ENCODE peak calls at places on chromosomes 1 and 21, in six cellular contexts. Q is NCI-H774; X is transverse colon; K is progenitor cell of endocrine pancreas; M is activated CD8-positive, alpha-beta T cell treated with anti-CD3 and anti-CD28 coated beads for 36 hours; W is HEK293T. I is an unnamed sample.

GRCh38 chr1:19484793-19485361 is 462 bp downstream of the CAPZB start:
- DNase-seq in Q (no peak), X (no peak), K (peak; percentile 30), M (peak; percentile 36), W (peak; percentile 40), I (peak; percentile 66)

GRCh38 chr21:33115586-33116541 is 45.9 kb downstream of the OLIG1 start:
- DNase-seq in Q (no peak), X (no peak), K (no peak), M (no peak), W (no peak), I (no peak)

GRCh38 chr1:228471762-228472398 is 15.3 kb upstream of the RNF187 start:
- DNase-seq in Q (no peak), X (no peak), K (no peak), M (peak; percentile 45), W (peak; percentile 67), I (peak; percentile 51)

GRCh38 chr21:21921410-21922232 is 923.4 kb downstream of the NCAM2 start:
- DNase-seq in Q (peak; percentile 1), X (no peak), K (no peak), M (peak; percentile 1), W (peak; percentile 18), I (no peak)

GRCh38 chr1:38848069-38848468 is 11.5 kb downstream of the RRAGC start:
- DNase-seq in Q (no peak), X (no peak), K (no peak), M (no peak), W (no peak), I (no peak)

GRCh38 chr1:68285046-68285445 is 52.7 kb upstream of the WLS start:
- DNase-seq in Q (no peak), X (no peak), K (no peak), M (no peak), W (no peak), I (no peak)

GRCh38 chr21:17925900-17926299 is 106.7 kb upstream of the C21orf91 start:
- DNase-seq in Q (peak; percentile 22), X (no peak), K (no peak), M (no peak), W (no peak), I (no peak)

GRCh38 chr1:235799264-235799663 is 67.4 kb downstream of the LYST start:
- DNase-seq in Q (no peak), X (no peak), K (no peak), M (no peak), W (no peak), I (no peak)

GRCh38 chr21:25939396-25939761 is 204.6 kb downstream of the GABPA start:
- DNase-seq in Q (no peak), X (no peak), K (no peak), M (no peak), W (no peak), I (no peak)

GRCh38 chr1:72003092-72003491 is 279.2 kb downstream of the NEGR1 start:
- DNase-seq in Q (peak; percentile 27), X (no peak), K (no peak), M (no peak), W (no peak), I (no peak)

GRCh38 chr1:36803870-36804560 is 230.3 kb downstream of the GRIK3 start:
- DNase-seq in Q (no peak), X (no peak), K (no peak), M (no peak), W (no peak), I (no peak)

GRCh38 chr1:14851775-14852174 is 253.3 kb downstream of the KAZN start:
- DNase-seq in Q (no peak), X (no peak), K (no peak), M (no peak), W (no peak), I (no peak)

GRCh38 chr1:32335951-32336867 is at the start of gene MARCKSL1:
- DNase-seq in Q (peak; percentile 90), X (peak; percentile 88), K (peak; percentile 88), M (peak; percentile 85), W (peak; percentile 93), I (peak; percentile 90)

GRCh38 chr1:155208406-155208655 is 164 bp upstream of the MTX1 start:
- DNase-seq in Q (no peak), X (no peak), K (no peak), M (no peak), W (no peak), I (no peak)

GRCh38 chr1:166165661-166166399 is 971 bp downstream of the FAM78B start:
- DNase-seq in Q (no peak), X (peak; percentile 13), K (no peak), M (no peak), W (no peak), I (peak; percentile 12)

GRCh38 chr1:61174060-61174788 is 91.9 kb downstream of the NFIA start:
- DNase-seq in Q (no peak), X (no peak), K (no peak), M (no peak), W (no peak), I (no peak)

GRCh38 chr1:198291036-198291435 is 134.2 kb downstream of the NEK7 start:
- DNase-seq in Q (no peak), X (no peak), K (no peak), M (no peak), W (peak; percentile 25), I (no peak)

GRCh38 chr1:20377516-20378270 is 87.0 kb downstream of the VWA5B1 start:
- DNase-seq in Q (no peak), X (no peak), K (no peak), M (no peak), W (no peak), I (no peak)

GRCh38 chr1:198623920-198624647 is 14.8 kb upstream of the PTPRC start:
- DNase-seq in Q (no peak), X (no peak), K (no peak), M (peak; percentile 55), W (no peak), I (peak; percentile 7)

GRCh38 chr21:26717146-26717739 is 128.0 kb downstream of the ADAMTS1 start:
- DNase-seq in Q (no peak), X (no peak), K (no peak), M (no peak), W (no peak), I (peak; percentile 9)

GRCh38 chr1:241614144-241614543 is 26.0 kb downstream of the CHML start:
- DNase-seq in Q (no peak), X (no peak), K (no peak), M (peak; percentile 54), W (no peak), I (no peak)

GRCh38 chr1:84936116-84936810 is 43.3 kb upstream of the LPAR3 start:
- DNase-seq in Q (peak; percentile 69), X (peak; percentile 15), K (no peak), M (peak; percentile 23), W (peak; percentile 82), I (peak; percentile 64)

GRCh38 chr21:28959367-28960099 is 33.1 kb downstream of the LTN1 start:
- DNase-seq in Q (no peak), X (no peak), K (no peak), M (no peak), W (no peak), I (peak; percentile 22)

GRCh38 chr21:44955803-44956175 is 16.0 kb downstream of the SLX9 start:
- DNase-seq in Q (no peak), X (no peak), K (no peak), M (no peak), W (no peak), I (no peak)

GRCh38 chr1:61225478-61225877 is 143.1 kb downstream of the NFIA start:
- DNase-seq in Q (no peak), X (no peak), K (no peak), M (no peak), W (no peak), I (no peak)

GRCh38 chr1:203867816-203868215 is 6.4 kb downstream of the SNRPE start:
- DNase-seq in Q (no peak), X (no peak), K (no peak), M (no peak), W (no peak), I (no peak)

GRCh38 chr1:61585714-61586113 is 139.2 kb downstream of the TM2D1 start:
- DNase-seq in Q (no peak), X (peak; percentile 55), K (no peak), M (no peak), W (no peak), I (no peak)

GRCh38 chr1:85894651-85895050 is 186.4 kb upstream of the ZNHIT6 start:
- DNase-seq in Q (no peak), X (no peak), K (no peak), M (peak; percentile 42), W (peak; percentile 45), I (peak; percentile 29)

GRCh38 chr1:67537647-67538018 is 107.4 kb upstream of the SERBP1 start:
- DNase-seq in Q (no peak), X (no peak), K (no peak), M (no peak), W (no peak), I (no peak)

GRCh38 chr1:13667696-13668095 is 32.3 kb upstream of the PRDM2 start:
- DNase-seq in Q (no peak), X (no peak), K (no peak), M (no peak), W (no peak), I (no peak)